ENCODE peak calls at places on chromosomes 13 and 19, in four cellular contexts. H, M, L and Y are unnamed samples.

GRCh38 chr13:41065098-41065497 is 3.8 kb downstream of the WBP4 start:
- DNase-seq in H (no peak), M (peak), L (no peak), Y (no peak)

GRCh38 chr13:90630716-90631115 is 716.8 kb upstream of the MIR17HG start:
- DNase-seq in M (no peak), L (no peak), H (no peak), Y (no peak)

GRCh38 chr13:38283346-38283745 is 66.3 kb upstream of the UFM1 start:
- DNase-seq in H (no peak), L (no peak), M (no peak), Y (no peak)

GRCh38 chr19:43700368-43701015 is 15.4 kb upstream of the IRGC start:
- DNase-seq in M (peak), H (no peak), L (peak), Y (no peak)

GRCh38 chr13:26476111-26476743 is 81.3 kb upstream of the WASF3 start:
- DNase-seq in H (no peak), M (peak), L (no peak), Y (no peak)

GRCh38 chr13:24683833-24684599 is 3.8 kb downstream of the ATP12A start:
- DNase-seq in L (peak), H (peak), M (peak), Y (peak)

GRCh38 chr13:113557013-113557412 is 27.5 kb upstream of the TFDP1 start:
- DNase-seq in L (no peak), M (no peak), H (no peak), Y (no peak)

GRCh38 chr13:50129923-50130685 is 114.9 kb downstream of the KCNRG start:
- DNase-seq in H (no peak), L (no peak), M (peak), Y (peak)

GRCh38 chr19:13887039-13887438 is 10.1 kb downstream of the NANOS3 start:
- DNase-seq in M (no peak), L (no peak), H (no peak), Y (no peak)

GRCh38 chr19:31232220-31232619 is 117.0 kb downstream of the TSHZ3 start:
- DNase-seq in L (no peak), M (peak), H (no peak), Y (no peak)

GRCh38 chr13:41505209-41505835 is 48.0 kb downstream of the RGCC start:
- DNase-seq in M (peak), L (peak), H (no peak), Y (no peak)

GRCh38 chr19:14943601-14944000 is 2.3 kb downstream of the OR7C2 start:
- DNase-seq in H (no peak), L (no peak), M (peak), Y (no peak)

GRCh38 chr19:50838239-50838638 is 4.9 kb upstream of the KLK15 start:
- DNase-seq in L (no peak), M (peak), H (no peak), Y (no peak)

GRCh38 chr19:16078759-16079707 is 2.7 kb downstream of the TPM4 start:
- DNase-seq in H (peak), L (peak), M (peak), Y (peak)

GRCh38 chr19:14059093-14059480 is 2.8 kb downstream of the PALM3 start:
- DNase-seq in L (no peak), H (no peak), M (peak), Y (peak)

GRCh38 chr13:31538067-31539042 is 201.0 kb upstream of the RXFP2 start:
- DNase-seq in L (peak), M (peak), H (no peak), Y (no peak)

GRCh38 chr13:38577048-38577447 is 109.8 kb upstream of the FREM2 start:
- DNase-seq in M (peak), H (no peak), L (peak), Y (no peak)

GRCh38 chr19:15115080-15115479 is 7.9 kb downstream of the SYDE1 start:
- DNase-seq in L (no peak), H (no peak), M (no peak), Y (no peak)

GRCh38 chr13:90968510-90968909 is 379.0 kb upstream of the MIR17HG start:
- DNase-seq in H (no peak), M (peak), L (peak), Y (no peak)

GRCh38 chr13:32969516-32969941 is 46.7 kb upstream of the KL start:
- DNase-seq in L (no peak), H (no peak), M (peak), Y (no peak)

GRCh38 chr13:94674609-94675348 is 37.6 kb downstream of the SOX21 start:
- DNase-seq in H (peak), L (peak), M (peak), Y (peak)

GRCh38 chr19:49614096-49614857 is 23.3 kb downstream of the PRR12 start:
- DNase-seq in H (no peak), L (peak), M (peak), Y (no peak)

GRCh38 chr19:306151-306900 is 15.1 kb upstream of the PLPP2 start:
- DNase-seq in L (no peak), H (no peak), M (no peak), Y (no peak)

GRCh38 chr13:36157475-36157874 is 26.3 kb upstream of the DCLK1 start:
- DNase-seq in L (no peak), M (no peak), H (no peak), Y (no peak)

GRCh38 chr13:52345048-52345447 is 60.9 kb downstream of the THSD1 start:
- DNase-seq in M (peak), L (no peak), H (no peak), Y (no peak)

GRCh38 chr13:98327326-98328314 is 150.6 kb upstream of the RNF113B start:
- DNase-seq in H (no peak), L (peak), M (no peak), Y (no peak)

GRCh38 chr19:55042688-55043087 is 4.6 kb upstream of the GP6 start:
- DNase-seq in H (no peak), L (no peak), M (no peak), Y (no peak)

GRCh38 chr19:34556500-34556899 is 74.9 kb downstream of the WTIP start:
- DNase-seq in M (peak), H (no peak), L (no peak), Y (no peak)

GRCh38 chr13:68368922-68369321 is 1138.8 kb upstream of the PCDH9 start:
- DNase-seq in M (no peak), L (no peak), H (no peak), Y (no peak)